ENCODE peak calls at places on chromosomes 4 and X, in seven cellular contexts. J is ELF-1; C is effector memory CD4-positive, alpha-beta T cell; D is suprapubic skin; U is endothelial cell; G is HuH-7; I is cardiac muscle cell. P is an unnamed sample.

GRCh38 chr4:159545556-159545955 is 442.7 kb downstream of the RAPGEF2 start:
- DNase-seq in J (no peak), C (no peak), D (no peak), U (no peak), G (no peak), I (no peak), P (no peak)

GRCh38 chrX:134933911-134934310 is 56.9 kb upstream of the SMIM10 start:
- DNase-seq in J (no peak), C (no peak), D (no peak), U (no peak), G (no peak), I (peak), P (no peak)

GRCh38 chrX:154732421-154733071 is 18.3 kb downstream of the GAB3 start:
- DNase-seq in J (peak), C (no peak), D (no peak), U (no peak), G (no peak), I (no peak), P (no peak)

GRCh38 chr4:1375761-1376322 is 28.8 kb downstream of the UVSSA start:
- DNase-seq in J (no peak), C (no peak), D (no peak), U (no peak), G (no peak), I (no peak), P (peak)

GRCh38 chr4:12580787-12581186 is 903.4 kb downstream of the RAB28 start:
- DNase-seq in J (no peak), C (no peak), D (no peak), U (no peak), G (no peak), I (no peak), P (no peak)

GRCh38 chr4:139902328-139903217 is 237.0 kb downstream of the MGST2 start:
- DNase-seq in J (no peak), C (no peak), D (no peak), U (no peak), G (no peak), I (no peak), P (no peak)

GRCh38 chr4:159250751-159251325 is 148.0 kb downstream of the RAPGEF2 start:
- DNase-seq in J (no peak), C (no peak), D (no peak), U (no peak), G (no peak), I (no peak), P (no peak)

GRCh38 chrX:49202022-49202421 is 2.0 kb upstream of the SYP start:
- DNase-seq in J (no peak), C (no peak), D (no peak), U (no peak), G (no peak), I (no peak), P (no peak)

GRCh38 chr4:177001271-177002175 is 208.8 kb upstream of the VEGFC start:
- DNase-seq in J (no peak), C (no peak), D (no peak), U (no peak), G (no peak), I (peak), P (no peak)

GRCh38 chr4:94941706-94942105 is 184.0 kb downstream of the BMPR1B start:
- DNase-seq in J (no peak), C (no peak), D (no peak), U (no peak), G (no peak), I (no peak), P (no peak)

GRCh38 chrX:139475432-139475831 is 55.1 kb upstream of the F9 start:
- DNase-seq in J (no peak), C (no peak), D (no peak), U (no peak), G (no peak), I (no peak), P (no peak)

GRCh38 chr4:36870121-36870520 is 374.4 kb upstream of the NWD2 start:
- DNase-seq in J (no peak), C (no peak), D (no peak), U (no peak), G (no peak), I (no peak), P (no peak)

GRCh38 chr4:87806520-87806919 is 7.2 kb downstream of the IBSP start:
- DNase-seq in J (no peak), C (no peak), D (no peak), U (no peak), G (no peak), I (no peak), P (no peak)

GRCh38 chr4:28555851-28556250 is 1695.2 kb downstream of the STIM2 start:
- DNase-seq in J (no peak), C (no peak), D (no peak), U (no peak), G (no peak), I (no peak), P (no peak)

GRCh38 chr4:148216866-148217814 is 225.1 kb downstream of the NR3C2 start:
- DNase-seq in J (no peak), C (peak), D (no peak), U (no peak), G (no peak), I (no peak), P (no peak)